ENCODE peak calls at places on chromosome 9, in ten cellular contexts. Z is HL-60, V is body of pancreas, B is cardiac muscle cell, F is mesendoderm, R is tibial nerve, H is lung, S is GM23338, X is uterus, W is aorta. K is an unnamed sample.

GRCh38 chr9:27655454-27655853 is 82.2 kb upstream of the C9orf72 start:
- DNase-seq in Z (no peak), V (no peak), B (no peak), F (no peak), R (no peak), H (no peak), S (no peak), X (no peak), W (no peak), K (no peak)

GRCh38 chr9:96183751-96184150 is 118.2 kb downstream of the HSD17B3 start:
- DNase-seq in Z (no peak), V (no peak), B (no peak), F (no peak), R (no peak), H (no peak), S (no peak), X (no peak), W (no peak), K (no peak)

GRCh38 chr9:129557192-129558036 is 63.5 kb downstream of the C9orf50 start:
- DNase-seq in Z (no peak), V (peak), B (peak), F (peak), R (no peak), H (no peak), S (peak), X (no peak), W (no peak), K (no peak)

GRCh38 chr9:14846871-14847311 is 63.3 kb downstream of the FREM1 start:
- DNase-seq in Z (peak), V (peak), B (peak), F (peak), R (peak), H (peak), S (peak), X (peak), W (peak), K (no peak)

GRCh38 chr9:125638239-125638638 is 68.8 kb downstream of the MAPKAP1 start:
- DNase-seq in Z (no peak), V (no peak), B (no peak), F (no peak), R (no peak), H (no peak), S (no peak), X (no peak), W (no peak), K (no peak)

GRCh38 chr9:112169368-112169767 is 5.7 kb downstream of the SUSD1 start:
- DNase-seq in Z (no peak), V (no peak), B (no peak), F (no peak), R (no peak), H (no peak), S (no peak), X (no peak), W (no peak), K (no peak)

GRCh38 chr9:12681620-12682019 is 11.6 kb upstream of the TYRP1 start:
- DNase-seq in Z (no peak), V (no peak), B (no peak), F (no peak), R (no peak), H (no peak), S (no peak), X (no peak), W (no peak), K (no peak)

GRCh38 chr9:22170162-22170932 is 161.2 kb upstream of the CDKN2B start:
- DNase-seq in Z (no peak), V (no peak), B (no peak), F (no peak), R (no peak), H (no peak), S (no peak), X (no peak), W (no peak), K (no peak)

GRCh38 chr9:6051511-6051950 is 36.1 kb upstream of the RANBP6 start:
- DNase-seq in Z (no peak), V (no peak), B (no peak), F (no peak), R (no peak), H (no peak), S (no peak), X (no peak), W (no peak), K (no peak)

GRCh38 chr9:104815851-104816565 is 52.1 kb downstream of the NIPSNAP3B start:
- DNase-seq in Z (no peak), V (no peak), B (no peak), F (no peak), R (no peak), H (no peak), S (no peak), X (no peak), W (no peak), K (no peak)

GRCh38 chr9:131365546-131365945 is 28.3 kb upstream of the PRRC2B start:
- DNase-seq in Z (no peak), V (no peak), B (no peak), F (no peak), R (no peak), H (no peak), S (no peak), X (no peak), W (no peak), K (no peak)

GRCh38 chr9:92934321-92934720 is 13.0 kb upstream of the FGD3 start:
- DNase-seq in Z (no peak), V (no peak), B (no peak), F (no peak), R (no peak), H (no peak), S (no peak), X (no peak), W (no peak), K (no peak)

GRCh38 chr9:135300346-135301141 is 179.0 kb upstream of the PPP1R26 start:
- DNase-seq in Z (no peak), V (no peak), B (no peak), F (peak), R (no peak), H (no peak), S (no peak), X (no peak), W (no peak), K (no peak)

GRCh38 chr9:129414377-129415021 is 206.4 kb downstream of the C9orf50 start:
- DNase-seq in Z (peak), V (peak), B (peak), F (no peak), R (peak), H (no peak), S (peak), X (peak), W (no peak), K (no peak)

GRCh38 chr9:114850871-114851270 is 45.0 kb upstream of the TNFSF15 start:
- DNase-seq in Z (no peak), V (no peak), B (no peak), F (peak), R (no peak), H (no peak), S (no peak), X (no peak), W (no peak), K (no peak)

GRCh38 chr9:86707932-86708510 is 239.3 kb downstream of the GAS1 start:
- DNase-seq in Z (no peak), V (no peak), B (no peak), F (no peak), R (no peak), H (no peak), S (no peak), X (no peak), W (no peak), K (no peak)

GRCh38 chr9:79512251-79512650 is 59.5 kb upstream of the TLE4 start:
- DNase-seq in Z (no peak), V (no peak), B (no peak), F (no peak), R (no peak), H (no peak), S (no peak), X (no peak), W (no peak), K (no peak)

GRCh38 chr9:444528-444927 is 229.9 kb downstream of the DOCK8 start:
- DNase-seq in Z (no peak), V (no peak), B (no peak), F (peak), R (no peak), H (no peak), S (peak), X (no peak), W (no peak), K (no peak)

GRCh38 chr9:3992924-3993323 is 306.9 kb downstream of the GLIS3 start:
- DNase-seq in Z (no peak), V (no peak), B (no peak), F (peak), R (no peak), H (no peak), S (no peak), X (no peak), W (no peak), K (no peak)

GRCh38 chr9:90998573-90998972 is 197.0 kb downstream of the SYK start:
- DNase-seq in Z (no peak), V (no peak), B (peak), F (peak), R (no peak), H (no peak), S (no peak), X (no peak), W (no peak), K (no peak)

GRCh38 chr9:82490019-82490499 is 501.5 kb downstream of the SPATA31D1 start:
- DNase-seq in Z (no peak), V (no peak), B (no peak), F (peak), R (no peak), H (no peak), S (no peak), X (no peak), W (no peak), K (no peak)

GRCh38 chr9:82488319-82488701 is 499.7 kb downstream of the SPATA31D1 start:
- DNase-seq in Z (no peak), V (peak), B (no peak), F (no peak), R (peak), H (no peak), S (no peak), X (no peak), W (no peak), K (no peak)

GRCh38 chr9:94768766-94769165 is 42.3 kb downstream of the AOPEP start:
- DNase-seq in Z (no peak), V (no peak), B (no peak), F (no peak), R (no peak), H (no peak), S (no peak), X (no peak), W (no peak), K (no peak)

GRCh38 chr9:135082536-135082935 is 4.9 kb upstream of the OLFM1 start:
- DNase-seq in Z (no peak), V (no peak), B (no peak), F (no peak), R (no peak), H (no peak), S (no peak), X (no peak), W (peak), K (no peak)

GRCh38 chr9:135741276-135742219 is 39.6 kb downstream of the KCNT1 start:
- DNase-seq in Z (no peak), V (no peak), B (no peak), F (no peak), R (no peak), H (no peak), S (peak), X (no peak), W (no peak), K (no peak)

GRCh38 chr9:85056203-85056572 is 386.7 kb downstream of the NTRK2 start:
- DNase-seq in Z (no peak), V (no peak), B (no peak), F (no peak), R (no peak), H (no peak), S (no peak), X (no peak), W (no peak), K (no peak)

GRCh38 chr9:124441291-124441690 is 9.0 kb upstream of the ADGRD2 start:
- DNase-seq in Z (no peak), V (no peak), B (no peak), F (no peak), R (no peak), H (no peak), S (no peak), X (no peak), W (no peak), K (no peak)

GRCh38 chr9:96171749-96172148 is 130.2 kb downstream of the HSD17B3 start:
- DNase-seq in Z (no peak), V (no peak), B (no peak), F (no peak), R (no peak), H (no peak), S (no peak), X (no peak), W (no peak), K (no peak)

GRCh38 chr9:138020120-138020794 is 142.7 kb downstream of the CACNA1B start:
- DNase-seq in Z (no peak), V (no peak), B (no peak), F (peak), R (no peak), H (no peak), S (no peak), X (no peak), W (no peak), K (no peak)

GRCh38 chr9:135339378-135339973 is 140.1 kb upstream of the PPP1R26 start:
- DNase-seq in Z (no peak), V (no peak), B (no peak), F (no peak), R (no peak), H (no peak), S (no peak), X (peak), W (peak), K (no peak)

GRCh38 chr9:120267929-120268328 is 312.0 kb downstream of the CDK5RAP2 start:
- DNase-seq in Z (no peak), V (no peak), B (no peak), F (no peak), R (no peak), H (no peak), S (no peak), X (no peak), W (no peak), K (no peak)
- H3K27ac ChIP-seq in Z (no peak), V (no peak), B (no peak), F (no peak), R (no peak), H (no peak), S (no peak), X (no peak), W (no peak), K (no peak)

GRCh38 chr9:133235549-133236222 is 26.6 kb upstream of the OBP2B start:
- DNase-seq in Z (no peak), V (no peak), B (no peak), F (no peak), R (no peak), H (no peak), S (no peak), X (no peak), W (no peak), K (no peak)

GRCh38 chr9:133237271-133237731 is 28.3 kb upstream of the OBP2B start:
- DNase-seq in Z (no peak), V (no peak), B (no peak), F (peak), R (peak), H (no peak), S (no peak), X (no peak), W (no peak), K (no peak)

GRCh38 chr9:133238272-133238850 is 29.3 kb upstream of the OBP2B start:
- DNase-seq in Z (no peak), V (peak), B (peak), F (peak), R (peak), H (peak), S (peak), X (peak), W (peak), K (no peak)

GRCh38 chr9:133234577-133235322 is 25.7 kb upstream of the OBP2B start:
- DNase-seq in Z (no peak), V (no peak), B (no peak), F (no peak), R (no peak), H (no peak), S (no peak), X (no peak), W (no peak), K (no peak)

GRCh38 chr9:133236291-133237071 is 27.4 kb upstream of the OBP2B start:
- DNase-seq in Z (no peak), V (no peak), B (no peak), F (no peak), R (no peak), H (no peak), S (no peak), X (no peak), W (peak), K (no peak)
- H3K27ac ChIP-seq in Z (no peak), V (no peak), B (no peak), F (no peak), R (peak), H (peak), S (no peak), X (peak), W (no peak), K (peak)

GRCh38 chr9:2964485-2964884 is 120.6 kb upstream of the PUM3 start:
- DNase-seq in Z (no peak), V (no peak), B (no peak), F (peak), R (peak), H (no peak), S (no peak), X (no peak), W (no peak), K (no peak)

GRCh38 chr9:2967779-2968178 is 123.9 kb upstream of the PUM3 start:
- DNase-seq in Z (no peak), V (no peak), B (no peak), F (no peak), R (no peak), H (no peak), S (no peak), X (no peak), W (no peak), K (no peak)

GRCh38 chr9:2963307-2963706 is 119.4 kb upstream of the PUM3 start:
- DNase-seq in Z (no peak), V (no peak), B (no peak), F (no peak), R (no peak), H (no peak), S (no peak), X (no peak), W (no peak), K (no peak)

GRCh38 chr9:2970864-2971263 is 127.0 kb upstream of the PUM3 start:
- DNase-seq in Z (no peak), V (no peak), B (no peak), F (no peak), R (no peak), H (no peak), S (no peak), X (no peak), W (no peak), K (no peak)

GRCh38 chr9:2966846-2967372 is 123.0 kb upstream of the PUM3 start:
- DNase-seq in Z (no peak), V (no peak), B (no peak), F (no peak), R (no peak), H (no peak), S (no peak), X (no peak), W (no peak), K (no peak)
- H3K27ac ChIP-seq in Z (no peak), V (no peak), B (no peak), F (no peak), R (no peak), H (no peak), S (no peak), X (no peak), W (no peak), K (no peak)

DNA sequence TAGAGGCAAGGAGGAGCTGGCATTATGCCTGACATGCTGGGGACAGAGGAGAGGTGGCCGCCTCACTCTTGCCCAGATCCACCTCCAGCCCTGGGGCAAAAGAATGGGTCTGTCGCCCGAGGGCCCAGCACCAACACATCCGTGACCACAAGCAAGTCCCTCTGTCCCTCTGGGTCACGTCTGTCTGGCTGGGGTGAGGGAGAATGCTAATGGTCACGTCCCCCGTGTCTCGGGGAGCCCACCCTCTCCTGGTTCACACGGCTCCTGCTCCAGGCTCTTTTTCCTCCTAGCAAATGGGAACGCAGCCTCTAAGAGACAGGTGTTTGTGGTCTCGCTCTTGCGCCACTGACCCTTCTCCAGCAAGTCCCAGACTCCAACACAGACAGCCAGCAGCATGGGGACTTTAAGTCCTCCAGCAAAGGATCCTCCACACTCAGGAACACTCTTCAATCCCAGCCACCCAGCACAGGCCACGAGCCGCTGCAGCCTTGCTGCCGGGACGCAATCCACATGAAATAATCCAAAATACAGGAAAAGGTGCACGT is 4.1 kb downstream of the ENG start:
- DNase-seq in Z (no peak), V (no peak), B (no peak), F (no peak), R (no peak), H (no peak), S (no peak), X (no peak), W (no peak), K (no peak)
- H3K27ac ChIP-seq in Z (no peak), V (peak), B (no peak), F (no peak), R (no peak), H (peak), S (no peak), X (peak), W (no peak), K (no peak)

GRCh38 chr9:72947987-72948465 is 4.8 kb downstream of the ALDH1A1 start:
- DNase-seq in Z (no peak), V (no peak), B (no peak), F (peak), R (no peak), H (no peak), S (no peak), X (no peak), W (no peak), K (no peak)
- H3K27ac ChIP-seq in Z (no peak), V (peak), B (no peak), F (no peak), R (peak), H (no peak), S (no peak), X (peak), W (peak), K (no peak)

K was measured in caudate nucleus.